ENCODE peak calls at places on chromosome 2, in nine cellular contexts. One of them, this sample, is unnamed.
A peak's percentile ranks its signal among the peaks of the same experiment; 100 is the strongest.

GRCh38 chr2:86782748-86783147 is 8.0 kb downstream of the CD8A start:
- DNase-seq in endothelial cell: no peak
- DNase-seq in GM13976: no peak
- DNase-seq in stimulated activated CD4-positive, alpha-beta T cell treated with anti-CD3 and anti-CD28 coated beads, Interleukin-15, amount 100 ng/mL, for 1 hour: no peak
- DNase-seq in NCI-H748 treated with DMSO at 0.1 percent for 48 hours: no peak
- DNase-seq in dorsolateral prefrontal cortex: no peak
- DNase-seq in Ammon's horn: no peak
- DNase-seq in germinal center: no peak
- DNase-seq in activated CD8-positive, alpha-beta memory T cell treated with anti-CD3 and anti-CD28 coated beads for 48 hours: no peak
- DNase-seq in this sample: no peak

GRCh38 chr2:241584446-241584845 is 25.9 kb downstream of the BOK start:
- DNase-seq in Ammon's horn: no peak
- DNase-seq in endothelial cell: no peak
- DNase-seq in activated CD8-positive, alpha-beta memory T cell treated with anti-CD3 and anti-CD28 coated beads for 48 hours: no peak
- DNase-seq in GM13976: no peak
- DNase-seq in stimulated activated CD4-positive, alpha-beta T cell treated with anti-CD3 and anti-CD28 coated beads, Interleukin-15, amount 100 ng/mL, for 1 hour: no peak
- DNase-seq in NCI-H748 treated with DMSO at 0.1 percent for 48 hours: no peak
- DNase-seq in dorsolateral prefrontal cortex: no peak
- DNase-seq in germinal center: no peak
- DNase-seq in this sample: no peak

GRCh38 chr2:54724560-54725342 is 1.3 kb downstream of the EML6 start:
- DNase-seq in NCI-H748 treated with DMSO at 0.1 percent for 48 hours: no peak
- DNase-seq in endothelial cell: peak; percentile 52
- DNase-seq in Ammon's horn: peak; percentile 15
- DNase-seq in stimulated activated CD4-positive, alpha-beta T cell treated with anti-CD3 and anti-CD28 coated beads, Interleukin-15, amount 100 ng/mL, for 1 hour: peak; percentile 5
- DNase-seq in germinal center: peak; percentile 63
- DNase-seq in GM13976: peak; percentile 55
- DNase-seq in dorsolateral prefrontal cortex: peak; percentile 45
- DNase-seq in activated CD8-positive, alpha-beta memory T cell treated with anti-CD3 and anti-CD28 coated beads for 48 hours: no peak
- DNase-seq in this sample: no peak

GRCh38 chr2:165572155-165572554 is 102.7 kb downstream of the CSRNP3 start:
- DNase-seq in endothelial cell: no peak
- DNase-seq in germinal center: no peak
- DNase-seq in stimulated activated CD4-positive, alpha-beta T cell treated with anti-CD3 and anti-CD28 coated beads, Interleukin-15, amount 100 ng/mL, for 1 hour: no peak
- DNase-seq in dorsolateral prefrontal cortex: peak; percentile 17
- DNase-seq in Ammon's horn: peak; percentile 72
- DNase-seq in NCI-H748 treated with DMSO at 0.1 percent for 48 hours: peak; percentile 91
- DNase-seq in activated CD8-positive, alpha-beta memory T cell treated with anti-CD3 and anti-CD28 coated beads for 48 hours: no peak
- DNase-seq in GM13976: no peak
- DNase-seq in this sample: no peak

GRCh38 chr2:40668435-40668834 is 216.5 kb upstream of the SLC8A1 start:
- DNase-seq in dorsolateral prefrontal cortex: no peak
- DNase-seq in Ammon's horn: no peak
- DNase-seq in germinal center: no peak
- DNase-seq in NCI-H748 treated with DMSO at 0.1 percent for 48 hours: no peak
- DNase-seq in GM13976: no peak
- DNase-seq in stimulated activated CD4-positive, alpha-beta T cell treated with anti-CD3 and anti-CD28 coated beads, Interleukin-15, amount 100 ng/mL, for 1 hour: no peak
- DNase-seq in activated CD8-positive, alpha-beta memory T cell treated with anti-CD3 and anti-CD28 coated beads for 48 hours: no peak
- DNase-seq in endothelial cell: no peak
- DNase-seq in this sample: no peak

GRCh38 chr2:43266692-43267091 is 40.3 kb upstream of the ZFP36L2 start:
- DNase-seq in Ammon's horn: peak; percentile 72
- DNase-seq in stimulated activated CD4-positive, alpha-beta T cell treated with anti-CD3 and anti-CD28 coated beads, Interleukin-15, amount 100 ng/mL, for 1 hour: no peak
- DNase-seq in activated CD8-positive, alpha-beta memory T cell treated with anti-CD3 and anti-CD28 coated beads for 48 hours: no peak
- DNase-seq in NCI-H748 treated with DMSO at 0.1 percent for 48 hours: no peak
- DNase-seq in endothelial cell: no peak
- DNase-seq in germinal center: no peak
- DNase-seq in GM13976: no peak
- DNase-seq in dorsolateral prefrontal cortex: no peak
- DNase-seq in this sample: no peak

GRCh38 chr2:111702119-111702808 is 181.7 kb downstream of the ANAPC1 start:
- DNase-seq in germinal center: peak; percentile 74
- DNase-seq in GM13976: peak; percentile 74
- DNase-seq in activated CD8-positive, alpha-beta memory T cell treated with anti-CD3 and anti-CD28 coated beads for 48 hours: peak; percentile 36
- DNase-seq in NCI-H748 treated with DMSO at 0.1 percent for 48 hours: peak; percentile 9
- DNase-seq in dorsolateral prefrontal cortex: no peak
- DNase-seq in endothelial cell: peak; percentile 74
- DNase-seq in Ammon's horn: peak; percentile 41
- DNase-seq in stimulated activated CD4-positive, alpha-beta T cell treated with anti-CD3 and anti-CD28 coated beads, Interleukin-15, amount 100 ng/mL, for 1 hour: no peak
- DNase-seq in this sample: no peak

GRCh38 chr2:9235388-9236344 is 29.1 kb downstream of the ASAP2 start:
- DNase-seq in endothelial cell: no peak
- DNase-seq in stimulated activated CD4-positive, alpha-beta T cell treated with anti-CD3 and anti-CD28 coated beads, Interleukin-15, amount 100 ng/mL, for 1 hour: no peak
- DNase-seq in GM13976: no peak
- DNase-seq in germinal center: no peak
- DNase-seq in Ammon's horn: no peak
- DNase-seq in NCI-H748 treated with DMSO at 0.1 percent for 48 hours: no peak
- DNase-seq in dorsolateral prefrontal cortex: no peak
- DNase-seq in activated CD8-positive, alpha-beta memory T cell treated with anti-CD3 and anti-CD28 coated beads for 48 hours: no peak
- DNase-seq in this sample: no peak

GRCh38 chr2:206217743-206218520 is 56.5 kb upstream of the ZDBF2 start:
- DNase-seq in stimulated activated CD4-positive, alpha-beta T cell treated with anti-CD3 and anti-CD28 coated beads, Interleukin-15, amount 100 ng/mL, for 1 hour: no peak
- DNase-seq in germinal center: no peak
- DNase-seq in endothelial cell: no peak
- DNase-seq in NCI-H748 treated with DMSO at 0.1 percent for 48 hours: no peak
- DNase-seq in dorsolateral prefrontal cortex: no peak
- DNase-seq in GM13976: no peak
- DNase-seq in activated CD8-positive, alpha-beta memory T cell treated with anti-CD3 and anti-CD28 coated beads for 48 hours: no peak
- DNase-seq in Ammon's horn: no peak
- DNase-seq in this sample: no peak

GRCh38 chr2:221289389-221289788 is 282.7 kb downstream of the EPHA4 start:
- DNase-seq in Ammon's horn: no peak
- DNase-seq in stimulated activated CD4-positive, alpha-beta T cell treated with anti-CD3 and anti-CD28 coated beads, Interleukin-15, amount 100 ng/mL, for 1 hour: no peak
- DNase-seq in endothelial cell: no peak
- DNase-seq in activated CD8-positive, alpha-beta memory T cell treated with anti-CD3 and anti-CD28 coated beads for 48 hours: no peak
- DNase-seq in GM13976: no peak
- DNase-seq in germinal center: no peak
- DNase-seq in NCI-H748 treated with DMSO at 0.1 percent for 48 hours: no peak
- DNase-seq in dorsolateral prefrontal cortex: no peak
- DNase-seq in this sample: no peak

GRCh38 chr2:71925268-71926097 is 222.2 kb downstream of the CYP26B1 start:
- DNase-seq in NCI-H748 treated with DMSO at 0.1 percent for 48 hours: no peak
- DNase-seq in GM13976: peak; percentile 11
- DNase-seq in stimulated activated CD4-positive, alpha-beta T cell treated with anti-CD3 and anti-CD28 coated beads, Interleukin-15, amount 100 ng/mL, for 1 hour: no peak
- DNase-seq in endothelial cell: no peak
- DNase-seq in Ammon's horn: no peak
- DNase-seq in activated CD8-positive, alpha-beta memory T cell treated with anti-CD3 and anti-CD28 coated beads for 48 hours: no peak
- DNase-seq in dorsolateral prefrontal cortex: peak; percentile 57
- DNase-seq in germinal center: no peak
- DNase-seq in this sample: no peak

GRCh38 chr2:230737791-230738226 is 25.2 kb downstream of the CAB39 start:
- DNase-seq in activated CD8-positive, alpha-beta memory T cell treated with anti-CD3 and anti-CD28 coated beads for 48 hours: no peak
- DNase-seq in dorsolateral prefrontal cortex: no peak
- DNase-seq in stimulated activated CD4-positive, alpha-beta T cell treated with anti-CD3 and anti-CD28 coated beads, Interleukin-15, amount 100 ng/mL, for 1 hour: no peak
- DNase-seq in NCI-H748 treated with DMSO at 0.1 percent for 48 hours: no peak
- DNase-seq in endothelial cell: no peak
- DNase-seq in germinal center: no peak
- DNase-seq in Ammon's horn: no peak
- DNase-seq in GM13976: no peak
- DNase-seq in this sample: no peak

GRCh38 chr2:177599072-177599688 is 206.6 kb downstream of the AGPS start:
- DNase-seq in germinal center: no peak
- DNase-seq in GM13976: no peak
- DNase-seq in dorsolateral prefrontal cortex: no peak
- DNase-seq in Ammon's horn: peak; percentile 39
- DNase-seq in endothelial cell: no peak
- DNase-seq in activated CD8-positive, alpha-beta memory T cell treated with anti-CD3 and anti-CD28 coated beads for 48 hours: no peak
- DNase-seq in stimulated activated CD4-positive, alpha-beta T cell treated with anti-CD3 and anti-CD28 coated beads, Interleukin-15, amount 100 ng/mL, for 1 hour: no peak
- DNase-seq in NCI-H748 treated with DMSO at 0.1 percent for 48 hours: no peak
- DNase-seq in this sample: no peak

GRCh38 chr2:160387558-160388262 is 105.9 kb downstream of the RBMS1 start:
- DNase-seq in endothelial cell: no peak
- DNase-seq in GM13976: no peak
- DNase-seq in germinal center: no peak
- DNase-seq in NCI-H748 treated with DMSO at 0.1 percent for 48 hours: no peak
- DNase-seq in activated CD8-positive, alpha-beta memory T cell treated with anti-CD3 and anti-CD28 coated beads for 48 hours: no peak
- DNase-seq in Ammon's horn: peak; percentile 23
- DNase-seq in dorsolateral prefrontal cortex: no peak
- DNase-seq in stimulated activated CD4-positive, alpha-beta T cell treated with anti-CD3 and anti-CD28 coated beads, Interleukin-15, amount 100 ng/mL, for 1 hour: no peak
- DNase-seq in this sample: no peak

GRCh38 chr2:179044500-179044899 is 5.4 kb downstream of the CCDC141 start:
- DNase-seq in germinal center: no peak
- DNase-seq in GM13976: no peak
- DNase-seq in activated CD8-positive, alpha-beta memory T cell treated with anti-CD3 and anti-CD28 coated beads for 48 hours: no peak
- DNase-seq in NCI-H748 treated with DMSO at 0.1 percent for 48 hours: no peak
- DNase-seq in endothelial cell: no peak
- DNase-seq in Ammon's horn: no peak
- DNase-seq in stimulated activated CD4-positive, alpha-beta T cell treated with anti-CD3 and anti-CD28 coated beads, Interleukin-15, amount 100 ng/mL, for 1 hour: no peak
- DNase-seq in dorsolateral prefrontal cortex: no peak
- DNase-seq in this sample: no peak

GRCh38 chr2:202172439-202173191 is 65.8 kb downstream of the SUMO1 start:
- DNase-seq in endothelial cell: no peak
- DNase-seq in Ammon's horn: no peak
- DNase-seq in GM13976: peak; percentile 73
- DNase-seq in activated CD8-positive, alpha-beta memory T cell treated with anti-CD3 and anti-CD28 coated beads for 48 hours: no peak
- DNase-seq in stimulated activated CD4-positive, alpha-beta T cell treated with anti-CD3 and anti-CD28 coated beads, Interleukin-15, amount 100 ng/mL, for 1 hour: no peak
- DNase-seq in germinal center: no peak
- DNase-seq in NCI-H748 treated with DMSO at 0.1 percent for 48 hours: no peak
- DNase-seq in dorsolateral prefrontal cortex: no peak
- DNase-seq in this sample: no peak

GRCh38 chr2:96934096-96934495 is 52.3 kb downstream of the FAM178B start:
- DNase-seq in NCI-H748 treated with DMSO at 0.1 percent for 48 hours: no peak
- DNase-seq in germinal center: no peak
- DNase-seq in endothelial cell: no peak
- DNase-seq in Ammon's horn: no peak
- DNase-seq in GM13976: no peak
- DNase-seq in stimulated activated CD4-positive, alpha-beta T cell treated with anti-CD3 and anti-CD28 coated beads, Interleukin-15, amount 100 ng/mL, for 1 hour: no peak
- DNase-seq in activated CD8-positive, alpha-beta memory T cell treated with anti-CD3 and anti-CD28 coated beads for 48 hours: no peak
- DNase-seq in dorsolateral prefrontal cortex: no peak
- DNase-seq in this sample: no peak

This sample was measured in activated T-helper 1 cell treated with anti-CD3 and anti-CD28 coated beads, Interleukin-2, amount 50 U/mL, for 16 hours.